ENCODE peak calls at places on chromosomes 11 and 22, in eight cellular contexts. O is testis, Y is Peyer's patch, R is left ventricle myocardium inferior, H is sigmoid colon, B is mucosa of descending colon, Q is IMR-90, S is A549. M is an unnamed sample. For H3K4me1, the result is how much of the 10 kb centered on the place peaks cover.

GRCh38 chr11:107561688-107562087 is 3.8 kb downstream of the ALKBH8 start:
- DNase-seq in R (no peak), H (no peak), O (no peak), Y (no peak), S (no peak), Q (peak), B (no peak), M (no peak)

GRCh38 chr11:6353367-6353987 is 33.2 kb upstream of the CAVIN3 start:
- DNase-seq in S (peak), R (peak), Q (peak), H (peak), B (no peak), Y (peak), O (peak), M (peak)

GRCh38 chr11:12626616-12627015 is 47.6 kb upstream of the TEAD1 start:
- DNase-seq in Q (peak), Y (no peak), O (no peak), H (no peak), R (no peak), S (no peak), B (no peak), M (no peak)

GRCh38 chr11:67276821-67277230 is 10.6 kb downstream of the GRK2 start:
- DNase-seq in Y (peak), H (peak), R (no peak), B (peak), O (no peak), S (no peak), Q (peak), M (no peak)

GRCh38 chr11:119691020-119691666 is 37.9 kb downstream of the NECTIN1 start:
- DNase-seq in Y (no peak), R (no peak), S (no peak), Q (no peak), B (no peak), O (no peak), H (no peak), M (no peak)

GRCh38 chr22:44371741-44372525 is 59.2 kb upstream of the SHISAL1 start:
- DNase-seq in H (peak), B (peak), Y (no peak), S (no peak), Q (no peak), O (no peak), R (peak), M (no peak)

GRCh38 chr11:8261316-8261715 is 2.4 kb downstream of the LMO1 start:
- DNase-seq in B (no peak), O (no peak), Q (no peak), S (no peak), R (no peak), Y (no peak), H (peak), M (no peak)

GRCh38 chr11:62560566-62561103 is 13.1 kb downstream of the EEF1G start:
- DNase-seq in Q (peak), H (peak), S (peak), Y (peak), R (peak), B (peak), O (peak), M (peak)

GRCh38 chr11:96530473-96530872 is 140.7 kb downstream of the JRKL start:
- DNase-seq in B (no peak), O (no peak), H (no peak), S (no peak), Y (no peak), Q (no peak), R (no peak), M (no peak)

GRCh38 chr22:17472886-17473285 is 90.4 kb upstream of the SLC25A18 start:
- DNase-seq in R (no peak), H (no peak), Q (no peak), B (no peak), S (no peak), Y (no peak), O (no peak), M (no peak)

GRCh38 chr22:36352775-36353507 is 34.8 kb downstream of the MYH9 start:
- DNase-seq in O (peak), R (peak), B (peak), Y (no peak), H (no peak), S (no peak), Q (peak), M (no peak)

GRCh38 chr22:28817919-28818859 is 17.8 kb upstream of the XBP1 start:
- DNase-seq in Q (no peak), O (no peak), R (no peak), Y (no peak), B (no peak), H (peak), S (no peak), M (peak)

GRCh38 chr11:132220464-132220863 is 850.0 kb downstream of the NTM start:
- DNase-seq in Y (no peak), B (no peak), Q (peak), H (no peak), O (no peak), S (no peak), R (no peak), M (no peak)

GRCh38 chr22:29555065-29555644 is 1.6 kb upstream of the THOC5 start:
- DNase-seq in B (no peak), H (no peak), O (peak), Y (no peak), S (no peak), R (no peak), Q (peak), M (no peak)

GRCh38 chr11:111312076-111312475 is 13.7 kb downstream of the POU2AF3 start:
- DNase-seq in S (no peak), Y (no peak), O (no peak), B (no peak), R (no peak), Q (no peak), H (no peak), M (no peak)

GRCh38 chr11:116502641-116503061 is 270.1 kb downstream of the BUD13 start:
- DNase-seq in B (no peak), H (no peak), Y (no peak), Q (no peak), O (no peak), S (no peak), R (peak), M (no peak)

GRCh38 chr11:112697371-112697770 is 263.8 kb upstream of the NCAM1 start:
- DNase-seq in H (no peak), Q (no peak), S (no peak), Y (no peak), R (no peak), O (no peak), B (no peak), M (no peak)

GRCh38 chr22:35952576-35952975 is 76.0 kb downstream of the RBFOX2 start:
- DNase-seq in H (no peak), S (no peak), R (no peak), Y (no peak), O (no peak), Q (no peak), B (no peak), M (no peak)

GRCh38 chr11:67483901-67484665 is 1.3 kb downstream of the AIP start:
- DNase-seq in Y (peak), B (peak), R (no peak), Q (no peak), S (no peak), H (no peak), O (no peak), M (peak)

GRCh38 chr22:36874309-36874696 is 13.5 kb downstream of the NCF4 start:
- DNase-seq in R (no peak), Y (no peak), O (no peak), Q (no peak), S (no peak), B (no peak), H (no peak), M (no peak)

DNA sequence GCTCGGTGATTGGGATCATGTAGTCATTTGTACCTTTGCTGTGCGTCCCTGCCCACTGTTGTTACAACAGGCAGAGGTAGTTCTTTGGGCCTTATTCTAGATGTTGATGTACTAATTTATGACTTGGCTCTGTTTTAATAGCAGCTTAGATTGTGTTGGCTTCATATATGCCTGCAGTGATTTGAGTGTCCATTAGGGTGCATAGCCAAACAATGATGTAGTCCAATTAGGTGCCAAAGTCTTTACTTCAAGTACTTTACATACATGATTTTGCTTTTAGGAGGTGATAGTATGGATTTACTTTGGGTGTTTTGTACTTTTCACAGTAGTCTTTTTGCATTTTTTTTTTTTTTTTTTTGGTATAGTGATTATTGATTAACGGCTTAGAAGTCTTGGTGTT is 46.4 kb downstream of the PPP6R3 start:
- DNase-seq in H (no peak), O (no peak), S (no peak), R (no peak), Q (no peak), B (no peak), Y (no peak), M (no peak)
- TF ChIP-seq CTCF in H (no peak), O (peak), S (no peak), R (peak), Q (peak), B (no peak), Y (no peak), M (peak)

DNA sequence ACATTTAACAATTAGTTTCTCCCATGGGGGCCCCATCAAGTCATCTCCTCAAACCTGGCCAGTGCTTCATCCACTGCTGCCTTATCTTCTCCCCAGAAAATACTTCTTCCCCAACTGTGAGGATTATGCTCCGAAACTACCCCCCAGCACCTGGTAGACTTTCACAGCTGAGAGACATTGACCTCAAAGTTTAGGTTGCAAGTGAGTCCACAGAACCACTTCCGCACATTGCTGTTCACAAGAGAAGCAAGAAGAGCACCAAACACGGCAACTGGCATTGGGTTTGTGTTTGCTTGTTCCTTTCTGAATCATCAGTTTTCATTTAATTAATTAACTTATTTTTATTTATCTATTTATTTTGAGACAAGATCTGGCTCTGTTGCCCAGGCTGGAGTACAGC is 6.1 kb downstream of the MCHR1 start:
- DNase-seq in Y (no peak), O (no peak), Q (no peak), B (no peak), H (no peak), S (no peak), R (no peak), M (no peak)
- H3K4me3 ChIP-seq in Y (no peak), O (no peak), Q (no peak), B (no peak), H (no peak), S (no peak), R (no peak), M (no peak)

DNA sequence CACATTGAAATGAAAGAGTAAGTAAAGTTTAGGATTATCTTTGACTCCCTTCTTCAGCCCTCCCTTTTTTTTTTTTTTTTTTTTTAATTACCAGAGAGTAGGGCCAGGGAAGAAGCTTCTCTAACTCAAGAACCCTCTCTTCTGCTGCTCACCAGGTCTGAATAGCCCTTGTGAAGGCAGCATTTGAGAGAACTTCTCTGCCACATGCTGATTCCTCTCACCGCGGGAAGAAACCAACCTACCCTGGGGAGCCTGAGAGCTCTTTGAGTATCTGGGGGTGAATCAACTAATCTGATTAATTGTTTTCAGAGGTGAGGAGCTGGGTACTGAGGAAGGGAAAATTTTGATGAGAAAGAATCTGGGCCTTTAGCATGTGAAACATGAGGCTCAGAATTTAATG is 434.5 kb upstream of the CCDC90B start:
- DNase-seq in B (no peak), Q (no peak), S (no peak), Y (no peak), R (no peak), O (no peak), H (no peak), M (no peak)
- H3K4me1 ChIP-seq in B (under half), Q (under half), S (under half), Y (under half), R (under half), O (under half), H (under half), M (under half)

DNA sequence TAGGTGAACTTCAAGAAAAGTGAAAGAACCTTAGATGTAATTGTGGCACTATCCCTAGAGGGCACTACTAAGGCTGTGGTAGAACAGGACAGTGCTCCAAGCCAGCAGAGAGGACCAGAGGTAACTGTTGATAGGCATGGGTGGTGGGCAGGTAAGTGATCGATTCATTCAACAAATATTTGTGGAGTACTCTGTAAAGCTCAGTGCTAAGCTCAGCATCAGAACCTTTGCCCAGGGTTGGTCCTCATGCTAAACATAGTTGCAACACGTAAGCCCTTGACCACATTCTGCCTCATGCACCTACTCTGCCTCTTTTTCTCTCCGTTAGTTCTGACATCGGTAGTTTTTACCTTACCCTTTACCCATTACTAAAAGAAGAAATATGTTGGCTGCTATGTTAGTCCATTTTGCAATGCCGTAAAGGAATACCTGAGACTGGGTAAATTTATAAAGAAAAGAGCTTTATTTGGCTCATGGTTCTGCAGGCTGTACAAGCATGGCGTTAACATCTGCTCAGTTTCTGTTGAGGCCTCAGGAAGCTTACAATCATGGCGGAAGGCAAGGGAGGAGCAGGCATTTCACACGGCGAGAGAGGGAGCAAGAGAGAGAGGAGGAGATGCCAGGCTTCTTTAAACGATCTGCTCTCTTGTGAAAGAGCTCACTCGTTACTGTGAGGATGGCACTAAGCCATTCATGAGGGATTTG is 18.4 kb upstream of the NNMT start:
- DNase-seq in R (no peak), B (no peak), O (no peak), H (no peak), Y (no peak), S (no peak), Q (no peak), M (no peak)
- TF ChIP-seq CTCF in R (no peak), B (no peak), O (no peak), H (no peak), Y (no peak), S (no peak), Q (no peak), M (peak)

M was measured in Caco-2.